ENCODE peak calls at places on chromosomes 1 and 21, in four cellular contexts. O is SK-N-SH, A is HepG2, I is GM12878. X is an unnamed sample.

GRCh38 chr21:32545948-32546441 is 39.3 kb downstream of the TCP10L start:
- DNase-seq in O (no peak), I (no peak), A (no peak), X (no peak)

GRCh38 chr1:84298336-84298687 is 3.2 kb upstream of the SAMD13 start:
- DNase-seq in O (peak), I (no peak), A (no peak), X (peak)

GRCh38 chr1:110774398-110774797 is 98.5 kb upstream of the CD53 start:
- DNase-seq in I (no peak), A (no peak), O (no peak), X (no peak)

GRCh38 chr1:186768906-186769305 is 59.8 kb upstream of the PLA2G4A start:
- DNase-seq in O (no peak), A (no peak), I (peak), X (no peak)

GRCh38 chr1:67791686-67792475 is 41.4 kb downstream of the GNG12 start:
- DNase-seq in A (no peak), O (no peak), I (no peak), X (peak)

GRCh38 chr1:247332901-247333361 is 1.3 kb upstream of the ZNF496 start:
- DNase-seq in O (no peak), A (no peak), I (no peak), X (no peak)

GRCh38 chr1:57162607-57163235 is 196.9 kb upstream of the C8B start:
- DNase-seq in A (no peak), O (no peak), I (no peak), X (no peak)

GRCh38 chr1:189929501-189930099 is 548.1 kb downstream of the BRINP3 start:
- DNase-seq in O (no peak), A (no peak), I (no peak), X (no peak)

GRCh38 chr1:59484090-59484489 is 187.2 kb downstream of the FGGY start:
- DNase-seq in O (no peak), A (no peak), I (no peak), X (peak)

GRCh38 chr1:34924759-34925555 is 4.5 kb downstream of the DLGAP3 start:
- DNase-seq in A (peak), O (no peak), I (no peak), X (peak)

GRCh38 chr1:245690153-245690552 is 535.4 kb downstream of the KIF26B start:
- DNase-seq in O (no peak), A (no peak), I (no peak), X (no peak)

GRCh38 chr1:179786815-179787736 is 44.0 kb downstream of the FAM163A start:
- DNase-seq in A (no peak), I (no peak), O (peak), X (no peak)

GRCh38 chr1:221834698-221835538 is 93.0 kb upstream of the DUSP10 start:
- DNase-seq in A (peak), O (no peak), I (no peak), X (no peak)

GRCh38 chr1:171833091-171833822 is 8.0 kb upstream of the DNM3 start:
- DNase-seq in A (no peak), O (no peak), I (no peak), X (no peak)

GRCh38 chr1:51622455-51622913 is 5.6 kb downstream of the OSBPL9 start:
- DNase-seq in O (no peak), I (no peak), A (peak), X (peak)

GRCh38 chr21:15706686-15707085 is 23.1 kb upstream of the USP25 start:
- DNase-seq in I (no peak), A (no peak), O (no peak), X (peak)

GRCh38 chr1:206421616-206422355 is 48.5 kb upstream of the IKBKE start:
- DNase-seq in I (no peak), O (no peak), A (no peak), X (no peak)

GRCh38 chr1:109864960-109865611 is 45.6 kb upstream of the CSF1 start:
- DNase-seq in O (no peak), I (no peak), A (no peak), X (no peak)

GRCh38 chr1:29505537-29506220 is 269.4 kb downstream of the PTPRU start:
- DNase-seq in A (no peak), O (no peak), I (no peak), X (no peak)

GRCh38 chr1:94160811-94161210 is 39.9 kb upstream of the ABCA4 start:
- DNase-seq in I (no peak), O (no peak), A (peak), X (peak)

GRCh38 chr21:34582506-34583150 is 32.3 kb downstream of the RCAN1 start:
- DNase-seq in A (peak), O (peak), I (no peak), X (peak)

GRCh38 chr1:176241385-176242015 is 34.4 kb upstream of the COP1 start:
- DNase-seq in A (no peak), O (no peak), I (no peak), X (peak)

GRCh38 chr1:179145521-179145920 is 63.7 kb downstream of the TOR3A start:
- DNase-seq in I (no peak), A (no peak), O (no peak), X (no peak)

GRCh38 chr1:53509775-53510174 is 50.6 kb downstream of the DMRTB1 start:
- DNase-seq in I (no peak), O (no peak), A (no peak), X (no peak)

GRCh38 chr1:171868217-171868616 is 26.9 kb downstream of the DNM3 start:
- DNase-seq in A (no peak), O (no peak), I (no peak), X (no peak)

GRCh38 chr1:1196431-1197187 is 9.8 kb downstream of the TNFRSF18 start:
- DNase-seq in O (peak), I (no peak), A (no peak), X (no peak)

GRCh38 chr1:84726593-84727275 is 36.5 kb upstream of the SSX2IP start:
- DNase-seq in I (no peak), O (no peak), A (no peak), X (no peak)

GRCh38 chr1:174990382-174990999 is 9.3 kb upstream of the CACYBP start:
- DNase-seq in A (peak), O (peak), I (no peak), X (peak)

GRCh38 chr1:161119017-161119378 is 1.1 kb downstream of the NIT1 start:
- DNase-seq in I (no peak), A (no peak), O (peak), X (no peak)

GRCh38 chr1:167198518-167199133 is 22.1 kb upstream of the POU2F1 start:
- DNase-seq in O (no peak), I (no peak), A (no peak), X (no peak)

GRCh38 chr1:2148691-2149090 is 45.9 kb downstream of the FAAP20 start:
- DNase-seq in A (no peak), I (no peak), O (no peak), X (no peak)

GRCh38 chr21:42013338-42013737 is 3.2 kb upstream of the ZBTB21 start:
- DNase-seq in A (no peak), O (no peak), I (no peak), X (no peak)

DNA sequence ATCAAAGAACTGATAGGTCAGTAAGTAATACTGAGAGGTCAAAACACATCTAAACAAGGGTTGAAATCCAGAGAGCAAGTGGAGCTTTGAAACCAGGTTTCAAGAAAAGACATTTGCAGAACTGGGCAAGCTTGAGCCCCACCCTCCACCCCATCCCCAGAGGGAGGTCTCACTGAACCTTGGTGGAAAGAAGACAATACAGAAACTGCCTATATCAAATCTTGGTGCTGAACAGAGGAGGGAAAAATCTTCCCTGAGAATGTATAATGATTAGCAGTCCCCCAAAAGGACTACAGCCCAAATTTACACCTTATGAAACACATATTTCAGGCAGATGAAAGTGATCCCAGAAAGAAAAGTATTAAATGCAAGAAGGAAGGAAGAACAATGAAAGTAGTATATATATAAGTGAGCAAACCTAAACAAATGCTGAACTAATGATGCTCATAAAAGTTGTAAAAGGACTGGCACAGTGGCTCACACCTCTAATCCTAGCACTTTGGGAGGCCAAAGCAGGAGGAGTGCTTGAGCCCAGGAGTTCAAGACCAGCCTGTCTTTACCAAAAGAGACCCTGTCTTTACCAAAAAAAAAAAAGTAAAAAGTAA is 12.4 kb downstream of the ZBTB17 start:
- DNase-seq in I (no peak), O (no peak), A (no peak), X (no peak)
- TF ChIP-seq PBX3 in I (no peak), O (no peak), A (no peak), X (no peak)

GRCh38 chr1:198651685-198652400 is 13.0 kb downstream of the PTPRC start:
- DNase-seq in A (no peak), O (no peak), I (no peak), X (no peak)

GRCh38 chr1:198657550-198658064 is 18.8 kb downstream of the PTPRC start:
- DNase-seq in O (no peak), I (no peak), A (no peak), X (peak)

GRCh38 chr1:198653815-198654413 is 15.1 kb downstream of the PTPRC start:
- DNase-seq in O (peak), A (no peak), I (no peak), X (no peak)

GRCh38 chr1:198656500-198656932 is 17.7 kb downstream of the PTPRC start:
- DNase-seq in O (no peak), A (no peak), I (no peak), X (no peak)

DNA sequence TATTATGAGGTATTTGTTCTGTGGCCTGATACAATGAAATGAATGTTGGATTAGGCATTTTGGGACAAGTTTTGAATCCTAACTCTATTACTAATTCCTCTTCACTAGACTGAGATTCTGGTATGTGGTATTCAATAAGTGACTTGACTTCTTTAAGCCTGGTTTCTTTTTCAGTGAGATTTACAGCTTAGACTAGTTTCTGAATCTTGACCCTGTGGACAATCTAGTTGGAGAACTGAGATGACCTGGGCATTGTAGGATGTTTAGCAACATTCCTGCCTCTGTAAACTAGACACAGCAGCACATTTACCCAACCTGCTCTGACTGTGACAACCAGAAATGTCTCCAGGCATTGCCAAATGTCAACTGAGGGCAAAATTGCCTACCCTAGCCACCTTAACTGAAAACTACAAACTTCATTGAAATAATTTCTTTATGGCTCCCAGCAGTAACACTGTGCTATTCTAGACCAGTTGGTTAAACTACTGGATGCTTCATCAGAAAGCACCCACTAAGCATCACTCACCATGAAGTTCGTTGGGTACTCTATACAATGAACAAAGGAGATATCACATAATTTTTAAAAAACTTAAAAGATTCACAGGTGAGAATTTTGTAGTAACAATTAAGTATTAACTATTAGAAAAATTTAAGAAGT is 16.8 kb downstream of the PTPRC start:
- DNase-seq in A (no peak), O (no peak), I (no peak), X (no peak)
- H3K4me2 ChIP-seq in A (no peak), O (no peak), I (peak), X (no peak)

GRCh38 chr1:107525961-107526360 is 385.1 kb downstream of the NTNG1 start:
- DNase-seq in O (no peak), I (no peak), A (peak), X (no peak)
- TF ChIP-seq RAD21 in O (no peak), I (no peak), A (no peak), X (no peak)

GRCh38 chr1:217135569-217135915 is 412.3 kb upstream of the ESRRG start:
- DNase-seq in I (no peak), A (no peak), O (peak), X (no peak)

GRCh38 chr1:217135987-217136894 is 413.0 kb upstream of the ESRRG start:
- DNase-seq in A (no peak), I (no peak), O (peak), X (no peak)

GRCh38 chr1:217136895-217137205 is 413.6 kb upstream of the ESRRG start:
- DNase-seq in A (no peak), O (peak), I (no peak), X (no peak)

GRCh38 chr1:217133958-217134856 is 411.0 kb upstream of the ESRRG start:
- DNase-seq in A (no peak), I (no peak), O (peak), X (no peak)

GRCh38 chr1:217134857-217135568 is 411.8 kb upstream of the ESRRG start:
- DNase-seq in I (no peak), O (peak), A (no peak), X (no peak)
- TF ChIP-seq PBX3 in I (no peak), O (no peak), A (no peak), X (no peak)

GRCh38 chr1:183077107-183077506 is 53.9 kb downstream of the LAMC1 start:
- DNase-seq in I (no peak), A (no peak), O (no peak), X (no peak)
- H3K4me2 ChIP-seq in I (no peak), A (no peak), O (no peak), X (peak)

GRCh38 chr1:19344372-19344810 is 32.3 kb downstream of the SLC66A1 start:
- DNase-seq in A (peak), O (peak), I (no peak), X (peak)

GRCh38 chr1:19342894-19343616 is 30.9 kb downstream of the SLC66A1 start:
- DNase-seq in O (no peak), I (no peak), A (no peak), X (no peak)

GRCh38 chr1:19342077-19342775 is 30.1 kb downstream of the SLC66A1 start:
- DNase-seq in O (peak), A (no peak), I (no peak), X (no peak)

GRCh38 chr1:19344831-19345230 is 32.7 kb downstream of the SLC66A1 start:
- DNase-seq in I (no peak), A (no peak), O (no peak), X (no peak)

DNA sequence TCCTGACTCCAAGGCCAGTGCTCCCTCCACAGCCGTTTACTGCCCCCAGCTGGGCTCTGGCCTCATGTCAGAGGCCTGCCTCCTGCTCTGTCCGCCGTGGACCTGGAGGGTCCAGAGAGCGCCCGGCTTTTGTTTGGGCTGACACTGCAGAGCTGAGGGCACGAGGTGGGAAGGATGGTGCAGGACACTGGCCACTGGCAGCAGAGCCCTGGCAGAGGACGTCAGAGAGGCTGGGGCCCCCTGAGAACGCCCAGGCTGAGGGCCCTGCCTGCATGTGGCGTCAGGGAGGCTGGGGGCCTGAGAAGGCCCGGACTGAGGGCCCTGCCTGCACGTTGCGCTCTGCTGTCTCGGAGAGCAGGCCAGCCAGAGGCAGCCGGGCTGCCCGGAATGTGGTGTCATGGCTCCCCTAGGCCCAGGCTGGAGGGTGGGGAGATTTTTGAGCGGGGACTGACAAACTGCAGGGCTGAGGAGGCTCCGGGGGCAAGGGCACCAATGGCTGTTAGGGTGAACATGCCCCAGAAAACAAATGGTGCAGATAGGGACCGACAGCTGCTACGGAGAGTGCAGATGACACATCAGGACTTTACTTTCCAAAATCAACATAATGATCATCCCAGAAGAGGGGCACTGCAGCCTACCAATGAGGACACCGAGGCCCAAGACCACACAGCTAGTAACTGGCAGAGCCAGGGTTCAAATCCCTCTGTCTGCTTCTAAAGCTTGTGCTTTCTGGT is 31.7 kb downstream of the SLC66A1 start:
- DNase-seq in O (no peak), I (no peak), A (no peak), X (no peak)
- TF ChIP-seq RAD21 in O (no peak), I (no peak), A (no peak), X (no peak)

GRCh38 chr1:232196042-232196441 is 433.9 kb downstream of the SIPA1L2 start:
- DNase-seq in O (no peak), A (no peak), I (no peak), X (no peak)
- TF ChIP-seq PBX3 in O (no peak), A (no peak), I (no peak), X (no peak)

GRCh38 chr1:150981805-150982712 is at the start of gene ANXA9:
- DNase-seq in I (no peak), O (no peak), A (peak), X (no peak)
- H3K4me2 ChIP-seq in I (no peak), O (no peak), A (peak), X (peak)

GRCh38 chr1:10514490-10515235 is 39.9 kb downstream of the PEX14 start:
- DNase-seq in O (peak), A (peak), I (no peak), X (peak)

GRCh38 chr1:10511494-10511885 is 36.7 kb downstream of the PEX14 start:
- DNase-seq in I (no peak), O (no peak), A (no peak), X (no peak)

GRCh38 chr1:10515627-10516026 is 40.9 kb downstream of the PEX14 start:
- DNase-seq in I (no peak), O (no peak), A (no peak), X (no peak)

GRCh38 chr1:10510520-10511493 is 36.1 kb downstream of the PEX14 start:
- DNase-seq in I (peak), O (no peak), A (no peak), X (peak)

GRCh38 chr1:10513199-10513598 is 38.4 kb downstream of the PEX14 start:
- DNase-seq in O (no peak), I (no peak), A (no peak), X (no peak)
- TF ChIP-seq RAD21 in O (no peak), I (no peak), A (no peak), X (no peak)

X was measured in A549.